ENCODE peak calls at places on chromosomes 16 and 17, in six cellular contexts. One of them, this sample, is unnamed.

GRCh38 chr17:39623356-39623950 is 3.3 kb upstream of the PPP1R1B start:
- DNase-seq in activated T-helper 1 cell treated with anti-CD3 and anti-CD28 coated beads, Interleukin-12 subunit alpha, Interleukin-12 subunit beta, Interleukin-2, Interleukin-4 antibody, amounts not matched to agents 30 ng/mL and 10 ng/mL and 1 ng/mL, durations not matched to agents 14 hours and 24 hours and 36 hours: peak
- DNase-seq in Peyer's patch: peak
- DNase-seq in mucosa of gallbladder: peak
- DNase-seq in midbrain: peak
- DNase-seq in EL: peak
- DNase-seq in this sample: peak

GRCh38 chr17:21511368-21512195 is 135.4 kb downstream of the KCNJ12 start:
- DNase-seq in activated T-helper 1 cell treated with anti-CD3 and anti-CD28 coated beads, Interleukin-12 subunit alpha, Interleukin-12 subunit beta, Interleukin-2, Interleukin-4 antibody, amounts not matched to agents 30 ng/mL and 10 ng/mL and 1 ng/mL, durations not matched to agents 14 hours and 24 hours and 36 hours: peak
- DNase-seq in Peyer's patch: peak
- DNase-seq in mucosa of gallbladder: peak
- DNase-seq in midbrain: peak
- DNase-seq in EL: peak
- DNase-seq in this sample: peak

GRCh38 chr17:5211458-5211857 is 19.8 kb upstream of the ZNF594 start:
- DNase-seq in activated T-helper 1 cell treated with anti-CD3 and anti-CD28 coated beads, Interleukin-12 subunit alpha, Interleukin-12 subunit beta, Interleukin-2, Interleukin-4 antibody, amounts not matched to agents 30 ng/mL and 10 ng/mL and 1 ng/mL, durations not matched to agents 14 hours and 24 hours and 36 hours: no peak
- DNase-seq in Peyer's patch: no peak
- DNase-seq in mucosa of gallbladder: no peak
- DNase-seq in midbrain: no peak
- DNase-seq in EL: no peak
- DNase-seq in this sample: no peak

GRCh38 chr17:9817086-9817485 is 4.8 kb downstream of the GSG1L2 start:
- DNase-seq in activated T-helper 1 cell treated with anti-CD3 and anti-CD28 coated beads, Interleukin-12 subunit alpha, Interleukin-12 subunit beta, Interleukin-2, Interleukin-4 antibody, amounts not matched to agents 30 ng/mL and 10 ng/mL and 1 ng/mL, durations not matched to agents 14 hours and 24 hours and 36 hours: no peak
- DNase-seq in Peyer's patch: no peak
- DNase-seq in mucosa of gallbladder: peak
- DNase-seq in midbrain: no peak
- DNase-seq in EL: peak
- DNase-seq in this sample: peak

GRCh38 chr17:75695830-75696271 is 25.4 kb upstream of the ITGB4 start:
- DNase-seq in activated T-helper 1 cell treated with anti-CD3 and anti-CD28 coated beads, Interleukin-12 subunit alpha, Interleukin-12 subunit beta, Interleukin-2, Interleukin-4 antibody, amounts not matched to agents 30 ng/mL and 10 ng/mL and 1 ng/mL, durations not matched to agents 14 hours and 24 hours and 36 hours: no peak
- DNase-seq in Peyer's patch: no peak
- DNase-seq in mucosa of gallbladder: peak
- DNase-seq in midbrain: peak
- DNase-seq in EL: no peak
- DNase-seq in this sample: peak

GRCh38 chr17:63623786-63624185 is 1.6 kb downstream of the MAP3K3 start:
- DNase-seq in activated T-helper 1 cell treated with anti-CD3 and anti-CD28 coated beads, Interleukin-12 subunit alpha, Interleukin-12 subunit beta, Interleukin-2, Interleukin-4 antibody, amounts not matched to agents 30 ng/mL and 10 ng/mL and 1 ng/mL, durations not matched to agents 14 hours and 24 hours and 36 hours: no peak
- DNase-seq in Peyer's patch: no peak
- DNase-seq in mucosa of gallbladder: no peak
- DNase-seq in midbrain: no peak
- DNase-seq in EL: no peak
- DNase-seq in this sample: no peak

GRCh38 chr17:62882878-62883277 is 74.8 kb upstream of the MARCHF10 start:
- DNase-seq in activated T-helper 1 cell treated with anti-CD3 and anti-CD28 coated beads, Interleukin-12 subunit alpha, Interleukin-12 subunit beta, Interleukin-2, Interleukin-4 antibody, amounts not matched to agents 30 ng/mL and 10 ng/mL and 1 ng/mL, durations not matched to agents 14 hours and 24 hours and 36 hours: no peak
- DNase-seq in Peyer's patch: no peak
- DNase-seq in mucosa of gallbladder: no peak
- DNase-seq in midbrain: no peak
- DNase-seq in EL: peak
- DNase-seq in this sample: no peak

GRCh38 chr17:64993867-64994266 is 62.7 kb downstream of the GNA13 start:
- DNase-seq in activated T-helper 1 cell treated with anti-CD3 and anti-CD28 coated beads, Interleukin-12 subunit alpha, Interleukin-12 subunit beta, Interleukin-2, Interleukin-4 antibody, amounts not matched to agents 30 ng/mL and 10 ng/mL and 1 ng/mL, durations not matched to agents 14 hours and 24 hours and 36 hours: no peak
- DNase-seq in Peyer's patch: no peak
- DNase-seq in mucosa of gallbladder: no peak
- DNase-seq in midbrain: no peak
- DNase-seq in EL: no peak
- DNase-seq in this sample: no peak

GRCh38 chr16:30444231-30445148 is 1.2 kb downstream of the SEPHS2 start:
- DNase-seq in activated T-helper 1 cell treated with anti-CD3 and anti-CD28 coated beads, Interleukin-12 subunit alpha, Interleukin-12 subunit beta, Interleukin-2, Interleukin-4 antibody, amounts not matched to agents 30 ng/mL and 10 ng/mL and 1 ng/mL, durations not matched to agents 14 hours and 24 hours and 36 hours: no peak
- DNase-seq in Peyer's patch: no peak
- DNase-seq in mucosa of gallbladder: no peak
- DNase-seq in midbrain: no peak
- DNase-seq in EL: no peak
- DNase-seq in this sample: no peak

GRCh38 chr16:19138601-19139000 is 24.8 kb downstream of the ITPRIPL2 start:
- DNase-seq in activated T-helper 1 cell treated with anti-CD3 and anti-CD28 coated beads, Interleukin-12 subunit alpha, Interleukin-12 subunit beta, Interleukin-2, Interleukin-4 antibody, amounts not matched to agents 30 ng/mL and 10 ng/mL and 1 ng/mL, durations not matched to agents 14 hours and 24 hours and 36 hours: no peak
- DNase-seq in Peyer's patch: peak
- DNase-seq in mucosa of gallbladder: peak
- DNase-seq in midbrain: no peak
- DNase-seq in EL: peak
- DNase-seq in this sample: peak

GRCh38 chr16:70576431-70577255 is 53.0 kb downstream of the SF3B3 start:
- DNase-seq in activated T-helper 1 cell treated with anti-CD3 and anti-CD28 coated beads, Interleukin-12 subunit alpha, Interleukin-12 subunit beta, Interleukin-2, Interleukin-4 antibody, amounts not matched to agents 30 ng/mL and 10 ng/mL and 1 ng/mL, durations not matched to agents 14 hours and 24 hours and 36 hours: no peak
- DNase-seq in Peyer's patch: no peak
- DNase-seq in mucosa of gallbladder: no peak
- DNase-seq in midbrain: no peak
- DNase-seq in EL: peak
- DNase-seq in this sample: no peak

GRCh38 chr16:74201561-74201960 is 95.1 kb upstream of the PSMD7 start:
- DNase-seq in activated T-helper 1 cell treated with anti-CD3 and anti-CD28 coated beads, Interleukin-12 subunit alpha, Interleukin-12 subunit beta, Interleukin-2, Interleukin-4 antibody, amounts not matched to agents 30 ng/mL and 10 ng/mL and 1 ng/mL, durations not matched to agents 14 hours and 24 hours and 36 hours: no peak
- DNase-seq in Peyer's patch: no peak
- DNase-seq in mucosa of gallbladder: no peak
- DNase-seq in midbrain: no peak
- DNase-seq in EL: no peak
- DNase-seq in this sample: no peak

GRCh38 chr17:31085563-31085962 is 9.2 kb upstream of the NF1 start:
- DNase-seq in activated T-helper 1 cell treated with anti-CD3 and anti-CD28 coated beads, Interleukin-12 subunit alpha, Interleukin-12 subunit beta, Interleukin-2, Interleukin-4 antibody, amounts not matched to agents 30 ng/mL and 10 ng/mL and 1 ng/mL, durations not matched to agents 14 hours and 24 hours and 36 hours: no peak
- DNase-seq in Peyer's patch: no peak
- DNase-seq in mucosa of gallbladder: no peak
- DNase-seq in midbrain: no peak
- DNase-seq in EL: peak
- DNase-seq in this sample: no peak

GRCh38 chr16:31168848-31169247 is 11.1 kb upstream of the FUS start:
- DNase-seq in activated T-helper 1 cell treated with anti-CD3 and anti-CD28 coated beads, Interleukin-12 subunit alpha, Interleukin-12 subunit beta, Interleukin-2, Interleukin-4 antibody, amounts not matched to agents 30 ng/mL and 10 ng/mL and 1 ng/mL, durations not matched to agents 14 hours and 24 hours and 36 hours: no peak
- DNase-seq in Peyer's patch: no peak
- DNase-seq in mucosa of gallbladder: no peak
- DNase-seq in midbrain: no peak
- DNase-seq in EL: no peak
- DNase-seq in this sample: no peak

GRCh38 chr16:84453061-84453752 is 51.3 kb downstream of the MEAK7 start:
- DNase-seq in activated T-helper 1 cell treated with anti-CD3 and anti-CD28 coated beads, Interleukin-12 subunit alpha, Interleukin-12 subunit beta, Interleukin-2, Interleukin-4 antibody, amounts not matched to agents 30 ng/mL and 10 ng/mL and 1 ng/mL, durations not matched to agents 14 hours and 24 hours and 36 hours: no peak
- DNase-seq in Peyer's patch: no peak
- DNase-seq in mucosa of gallbladder: no peak
- DNase-seq in midbrain: no peak
- DNase-seq in EL: no peak
- DNase-seq in this sample: no peak

GRCh38 chr17:38761612-38762011 is 9.1 kb downstream of the PSMB3 start:
- DNase-seq in activated T-helper 1 cell treated with anti-CD3 and anti-CD28 coated beads, Interleukin-12 subunit alpha, Interleukin-12 subunit beta, Interleukin-2, Interleukin-4 antibody, amounts not matched to agents 30 ng/mL and 10 ng/mL and 1 ng/mL, durations not matched to agents 14 hours and 24 hours and 36 hours: no peak
- DNase-seq in Peyer's patch: no peak
- DNase-seq in mucosa of gallbladder: no peak
- DNase-seq in midbrain: no peak
- DNase-seq in EL: peak
- DNase-seq in this sample: no peak

GRCh38 chr16:77172964-77173363 is 18.0 kb upstream of the MON1B start:
- DNase-seq in activated T-helper 1 cell treated with anti-CD3 and anti-CD28 coated beads, Interleukin-12 subunit alpha, Interleukin-12 subunit beta, Interleukin-2, Interleukin-4 antibody, amounts not matched to agents 30 ng/mL and 10 ng/mL and 1 ng/mL, durations not matched to agents 14 hours and 24 hours and 36 hours: no peak
- DNase-seq in Peyer's patch: no peak
- DNase-seq in mucosa of gallbladder: no peak
- DNase-seq in midbrain: no peak
- DNase-seq in EL: no peak
- DNase-seq in this sample: no peak

GRCh38 chr16:80803341-80804060 is 897 bp downstream of the CDYL2 start:
- DNase-seq in activated T-helper 1 cell treated with anti-CD3 and anti-CD28 coated beads, Interleukin-12 subunit alpha, Interleukin-12 subunit beta, Interleukin-2, Interleukin-4 antibody, amounts not matched to agents 30 ng/mL and 10 ng/mL and 1 ng/mL, durations not matched to agents 14 hours and 24 hours and 36 hours: peak
- DNase-seq in Peyer's patch: peak
- DNase-seq in mucosa of gallbladder: no peak
- DNase-seq in midbrain: no peak
- DNase-seq in EL: peak
- DNase-seq in this sample: peak

GRCh38 chr17:13474073-13474800 is 127.5 kb downstream of the HS3ST3A1 start:
- DNase-seq in activated T-helper 1 cell treated with anti-CD3 and anti-CD28 coated beads, Interleukin-12 subunit alpha, Interleukin-12 subunit beta, Interleukin-2, Interleukin-4 antibody, amounts not matched to agents 30 ng/mL and 10 ng/mL and 1 ng/mL, durations not matched to agents 14 hours and 24 hours and 36 hours: no peak
- DNase-seq in Peyer's patch: no peak
- DNase-seq in mucosa of gallbladder: no peak
- DNase-seq in midbrain: no peak
- DNase-seq in EL: no peak
- DNase-seq in this sample: no peak

GRCh38 chr17:36024440-36024839 is 6.7 kb upstream of the CCL23 start:
- DNase-seq in activated T-helper 1 cell treated with anti-CD3 and anti-CD28 coated beads, Interleukin-12 subunit alpha, Interleukin-12 subunit beta, Interleukin-2, Interleukin-4 antibody, amounts not matched to agents 30 ng/mL and 10 ng/mL and 1 ng/mL, durations not matched to agents 14 hours and 24 hours and 36 hours: no peak
- DNase-seq in Peyer's patch: no peak
- DNase-seq in mucosa of gallbladder: no peak
- DNase-seq in midbrain: no peak
- DNase-seq in EL: no peak
- DNase-seq in this sample: no peak

GRCh38 chr16:13036600-13036999 is 135.2 kb downstream of the SHISA9 start:
- DNase-seq in activated T-helper 1 cell treated with anti-CD3 and anti-CD28 coated beads, Interleukin-12 subunit alpha, Interleukin-12 subunit beta, Interleukin-2, Interleukin-4 antibody, amounts not matched to agents 30 ng/mL and 10 ng/mL and 1 ng/mL, durations not matched to agents 14 hours and 24 hours and 36 hours: no peak
- DNase-seq in Peyer's patch: no peak
- DNase-seq in mucosa of gallbladder: peak
- DNase-seq in midbrain: peak
- DNase-seq in EL: peak
- DNase-seq in this sample: peak

GRCh38 chr17:57984226-57984890 is 3.7 kb downstream of the VEZF1 start:
- DNase-seq in activated T-helper 1 cell treated with anti-CD3 and anti-CD28 coated beads, Interleukin-12 subunit alpha, Interleukin-12 subunit beta, Interleukin-2, Interleukin-4 antibody, amounts not matched to agents 30 ng/mL and 10 ng/mL and 1 ng/mL, durations not matched to agents 14 hours and 24 hours and 36 hours: no peak
- DNase-seq in Peyer's patch: no peak
- DNase-seq in mucosa of gallbladder: no peak
- DNase-seq in midbrain: no peak
- DNase-seq in EL: peak
- DNase-seq in this sample: no peak

GRCh38 chr17:63113167-63113566 is 147.1 kb downstream of the TANC2 start:
- DNase-seq in activated T-helper 1 cell treated with anti-CD3 and anti-CD28 coated beads, Interleukin-12 subunit alpha, Interleukin-12 subunit beta, Interleukin-2, Interleukin-4 antibody, amounts not matched to agents 30 ng/mL and 10 ng/mL and 1 ng/mL, durations not matched to agents 14 hours and 24 hours and 36 hours: no peak
- DNase-seq in Peyer's patch: no peak
- DNase-seq in mucosa of gallbladder: no peak
- DNase-seq in midbrain: peak
- DNase-seq in EL: no peak
- DNase-seq in this sample: no peak

GRCh38 chr16:1707193-1707790 is 1.3 kb downstream of the MAPK8IP3 start:
- DNase-seq in activated T-helper 1 cell treated with anti-CD3 and anti-CD28 coated beads, Interleukin-12 subunit alpha, Interleukin-12 subunit beta, Interleukin-2, Interleukin-4 antibody, amounts not matched to agents 30 ng/mL and 10 ng/mL and 1 ng/mL, durations not matched to agents 14 hours and 24 hours and 36 hours: peak
- DNase-seq in Peyer's patch: no peak
- DNase-seq in mucosa of gallbladder: no peak
- DNase-seq in midbrain: peak
- DNase-seq in EL: peak
- DNase-seq in this sample: no peak